ENCODE peak calls at places on chromosomes 13 and 19, in six cellular contexts. J is lung, V is fibroblast of lung, S is brain microvascular endothelial cell, I is psoas muscle, H is mammary epithelial cell. Q is an unnamed sample.
A peak's percentile ranks its signal among the peaks of the same experiment; 100 is the strongest.

GRCh38 chr19:41206456-41206855 is 12.6 kb upstream of the AXL start:
- DNase-seq in J (no peak), S (no peak), I (no peak), V (no peak), H (no peak), Q (no peak)

GRCh38 chr19:14703833-14704232 is 14.0 kb downstream of the ZNF333 start:
- DNase-seq in S (no peak), J (no peak), V (no peak), H (no peak), I (no peak), Q (no peak)

GRCh38 chr13:109155301-109155761 is 525.9 kb downstream of the MYO16 start:
- DNase-seq in J (peak; percentile 62), I (no peak), H (peak; percentile 14), V (peak; percentile 98), S (peak; percentile 89), Q (no peak)

GRCh38 chr13:112124100-112124499 is 57.2 kb downstream of the SOX1 start:
- DNase-seq in S (no peak), J (no peak), V (no peak), H (no peak), I (no peak), Q (no peak)

GRCh38 chr13:35388979-35389378 is 87.5 kb downstream of the MAB21L1 start:
- DNase-seq in I (no peak), H (no peak), S (peak; percentile 6), V (peak; percentile 36), J (no peak), Q (no peak)

GRCh38 chr19:51296331-51297093 is 14.9 kb upstream of the IGLON5 start:
- DNase-seq in H (no peak), J (no peak), S (no peak), V (no peak), I (no peak), Q (peak; percentile 63)

GRCh38 chr19:17575871-17576757 is 20.7 kb downstream of the COLGALT1 start:
- DNase-seq in H (no peak), I (no peak), V (no peak), J (no peak), S (no peak), Q (peak; percentile 33)

GRCh38 chr19:46732966-46733692 is 12.7 kb upstream of the FKRP start:
- DNase-seq in H (no peak), S (peak; percentile 83), J (no peak), V (peak; percentile 78), I (no peak), Q (no peak)

GRCh38 chr19:29308977-29309520 is 96.1 kb upstream of the UQCRFS1 start:
- DNase-seq in V (no peak), I (no peak), S (no peak), J (no peak), H (no peak), Q (no peak)
- H3K27ac ChIP-seq in V (no peak overlapping the region), I (no peak overlapping the region), S (no peak overlapping the region), J (no peak overlapping the region), H (no peak overlapping the region), Q (no peak overlapping the region)

GRCh38 chr19:2426661-2427322 is 594 bp downstream of the TIMM13 start:
- DNase-seq in V (peak; percentile 20), H (peak; percentile 35), S (peak; percentile 27), J (no peak), I (peak; percentile 60), Q (peak; percentile 67)

GRCh38 chr19:2422951-2423880 is 4.2 kb downstream of the TIMM13 start:
- DNase-seq in I (no peak), H (no peak), V (no peak), J (no peak), S (no peak), Q (no peak)

GRCh38 chr19:2423913-2424685 is 3.3 kb downstream of the TIMM13 start:
- DNase-seq in S (no peak), H (no peak), V (no peak), I (no peak), J (no peak), Q (no peak)

GRCh38 chr19:2425622-2426581 is 1.5 kb downstream of the TIMM13 start:
- DNase-seq in J (no peak), S (no peak), I (no peak), V (no peak), H (no peak), Q (no peak)

GRCh38 chr19:2424686-2425621 is 2.4 kb downstream of the TIMM13 start:
- DNase-seq in S (peak; percentile 78), H (no peak), V (peak; percentile 76), I (peak; percentile 70), J (no peak), Q (no peak)
- TF ChIP-seq CTCF in S (peak; percentile 61), H (peak; percentile 42), V (peak; percentile 39), I (peak; percentile 41), J (no peak), Q (no peak)

GRCh38 chr19:18731562-18732008 is 48.1 kb downstream of the CRTC1 start:
- DNase-seq in V (peak; percentile 40), I (no peak), J (no peak), S (peak; percentile 19), H (no peak), Q (no peak)
- H3K27ac ChIP-seq in V (no peak overlapping the region), I (no peak overlapping the region), J (no peak overlapping the region), S (no peak overlapping the region), H (no peak overlapping the region), Q (peak overlapping the region; percentile 24)

GRCh38 chr13:42487221-42487620 is 86.7 kb upstream of the TNFSF11 start:
- DNase-seq in J (no peak), V (no peak), H (no peak), I (no peak), S (peak; percentile 43), Q (no peak)

GRCh38 chr13:42494157-42494556 is 79.8 kb upstream of the TNFSF11 start:
- DNase-seq in H (peak; percentile 22), I (no peak), S (no peak), V (no peak), J (no peak), Q (no peak)

GRCh38 chr13:42492372-42492920 is 81.5 kb upstream of the TNFSF11 start:
- DNase-seq in I (no peak), J (no peak), V (no peak), S (no peak), H (no peak), Q (no peak)

GRCh38 chr13:42486711-42487198 is 87.2 kb upstream of the TNFSF11 start:
- DNase-seq in S (peak; percentile 92), V (peak; percentile 84), I (no peak), H (peak; percentile 88), J (no peak), Q (no peak)

GRCh38 chr13:42490676-42491075 is 83.3 kb upstream of the TNFSF11 start:
- DNase-seq in S (no peak), J (no peak), I (no peak), H (no peak), V (no peak), Q (no peak)
- TF ChIP-seq CTCF in S (no peak), J (no peak), I (no peak), H (no peak), V (no peak), Q (no peak)

GRCh38 chr13:113546571-113547247 is 37.8 kb upstream of the TFDP1 start:
- DNase-seq in I (peak; percentile 59), H (no peak), J (no peak), V (no peak), S (peak; percentile 34), Q (peak; percentile 81)

GRCh38 chr13:113545455-113545930 is 39.1 kb upstream of the TFDP1 start:
- DNase-seq in J (no peak), V (peak; percentile 37), I (no peak), S (peak; percentile 22), H (no peak), Q (peak; percentile 58)

GRCh38 chr13:113545931-113546516 is 38.5 kb upstream of the TFDP1 start:
- DNase-seq in H (no peak), V (no peak), J (no peak), I (no peak), S (no peak), Q (peak; percentile 30)

GRCh38 chr13:113544071-113544891 is 40.3 kb upstream of the TFDP1 start:
- DNase-seq in J (no peak), I (no peak), V (no peak), H (no peak), S (no peak), Q (peak; percentile 96)

GRCh38 chr13:113544896-113545295 is 39.7 kb upstream of the TFDP1 start:
- DNase-seq in J (no peak), V (no peak), S (no peak), I (no peak), H (no peak), Q (no peak)
- H3K27ac ChIP-seq in J (no peak overlapping the region), V (no peak overlapping the region), S (no peak overlapping the region), I (no peak overlapping the region), H (no peak overlapping the region), Q (peak overlapping the region; percentile 91)

DNA sequence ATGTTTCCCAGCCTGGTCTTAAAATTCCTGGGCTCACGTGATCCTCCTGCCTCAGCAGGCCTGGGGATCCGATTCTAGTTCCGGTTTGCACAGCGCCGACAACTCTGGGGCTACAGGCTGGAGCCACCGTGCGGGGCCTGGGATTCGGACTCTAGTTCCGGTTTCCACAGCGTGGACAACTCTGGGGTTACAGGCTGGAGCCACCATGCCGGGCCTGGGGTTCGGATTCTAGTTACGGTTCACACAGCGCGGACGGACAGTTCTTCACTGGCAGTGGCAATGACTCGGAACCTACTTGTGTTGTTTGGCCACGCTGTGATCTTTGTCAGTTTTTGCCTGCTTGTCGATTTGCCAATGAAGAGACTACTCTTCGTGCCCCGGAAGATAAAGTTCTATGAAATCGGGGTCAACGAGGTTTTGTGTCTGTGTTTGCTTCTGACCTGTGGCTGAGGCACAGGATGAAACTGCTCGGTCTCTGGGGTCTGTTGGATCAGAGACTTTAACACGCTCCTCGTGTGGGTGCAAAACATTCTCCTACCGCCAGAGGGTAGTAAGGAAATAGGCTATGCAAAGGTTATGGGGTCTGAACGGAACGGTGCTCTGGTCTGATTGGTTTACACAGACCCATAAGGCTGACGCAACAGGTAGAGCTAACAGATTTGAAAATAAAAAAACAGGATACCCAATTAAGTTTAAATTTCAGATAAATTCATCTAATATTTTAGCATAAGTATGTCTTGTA is 12.1 kb upstream of the ZSCAN1 start:
- DNase-seq in S (peak; percentile 9), V (peak; percentile 25), H (peak; percentile 9), J (peak; percentile 37), I (no peak), Q (peak; percentile 84)
- TF ChIP-seq CTCF in S (peak; percentile 52), V (peak; percentile 46), H (peak; percentile 15), J (peak; percentile 67), I (peak; percentile 45), Q (peak; percentile 66)

GRCh38 chr13:50892162-50892944 is 17.2 kb upstream of the RNASEH2B start:
- DNase-seq in I (no peak), H (no peak), S (no peak), J (no peak), V (no peak), Q (peak; percentile 5)
- H3K27ac ChIP-seq in I (no peak overlapping the region), H (no peak overlapping the region), S (no peak overlapping the region), J (no peak overlapping the region), V (no peak overlapping the region), Q (no peak overlapping the region)

DNA sequence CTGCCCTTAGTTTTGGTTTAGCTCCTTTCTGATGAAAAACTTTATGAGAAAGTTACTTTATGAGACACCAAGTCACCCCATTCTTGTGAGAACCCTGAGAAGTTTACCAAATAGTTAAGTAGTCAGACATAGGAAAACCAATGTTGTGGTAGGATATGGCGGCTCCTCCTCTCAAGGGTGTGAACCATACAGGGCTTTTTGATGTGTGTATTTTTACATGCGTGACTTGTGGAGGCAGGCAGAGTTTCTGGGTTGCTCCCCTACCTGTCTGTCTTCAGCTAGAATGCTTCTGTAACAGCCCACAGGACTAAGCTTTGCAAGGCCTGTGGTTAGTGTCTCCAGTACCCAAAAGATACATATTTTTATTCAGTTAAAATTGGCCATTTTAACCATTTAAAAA is 18.3 kb downstream of the UBAC2 start:
- DNase-seq in I (no peak), J (no peak), S (no peak), H (no peak), V (no peak), Q (no peak)
- TF ChIP-seq CTCF in I (no peak), J (no peak), S (no peak), H (no peak), V (no peak), Q (no peak)